ENCODE peak calls at places on chromosomes 11 and 22, in four cellular contexts. One of them, this sample, is unnamed.

GRCh38 chr11:130464289-130464812 is 15.9 kb downstream of the ADAMTS15 start:
- DNase-seq in activated effector memory CD4-positive, alpha-beta T cell treated with anti-CD3 and anti-CD28 coated beads, Interleukin-2, amount 50 U/mL, for 16 hours: no peak
- DNase-seq in sciatic nerve: no peak
- DNase-seq in iPS DF 6.9: no peak
- DNase-seq in this sample: no peak

GRCh38 chr22:48242461-48242864 is 1480.0 kb downstream of the TBC1D22A start:
- DNase-seq in activated effector memory CD4-positive, alpha-beta T cell treated with anti-CD3 and anti-CD28 coated beads, Interleukin-2, amount 50 U/mL, for 16 hours: no peak
- DNase-seq in sciatic nerve: peak
- DNase-seq in iPS DF 6.9: no peak
- DNase-seq in this sample: no peak

GRCh38 chr22:43050995-43051394 is 36.0 kb upstream of the PACSIN2 start:
- DNase-seq in activated effector memory CD4-positive, alpha-beta T cell treated with anti-CD3 and anti-CD28 coated beads, Interleukin-2, amount 50 U/mL, for 16 hours: no peak
- DNase-seq in sciatic nerve: no peak
- DNase-seq in iPS DF 6.9: peak
- DNase-seq in this sample: no peak

GRCh38 chr11:56782167-56782847 is 33.8 kb upstream of the OR9G4 start:
- DNase-seq in activated effector memory CD4-positive, alpha-beta T cell treated with anti-CD3 and anti-CD28 coated beads, Interleukin-2, amount 50 U/mL, for 16 hours: no peak
- DNase-seq in sciatic nerve: no peak
- DNase-seq in iPS DF 6.9: no peak
- DNase-seq in this sample: no peak

GRCh38 chr11:119999220-119999619 is 138.7 kb downstream of the TRIM29 start:
- DNase-seq in activated effector memory CD4-positive, alpha-beta T cell treated with anti-CD3 and anti-CD28 coated beads, Interleukin-2, amount 50 U/mL, for 16 hours: no peak
- DNase-seq in sciatic nerve: no peak
- DNase-seq in iPS DF 6.9: no peak
- DNase-seq in this sample: no peak

GRCh38 chr22:22364207-22364606 is 119.6 kb downstream of the VPREB1 start:
- DNase-seq in activated effector memory CD4-positive, alpha-beta T cell treated with anti-CD3 and anti-CD28 coated beads, Interleukin-2, amount 50 U/mL, for 16 hours: no peak
- DNase-seq in sciatic nerve: no peak
- DNase-seq in iPS DF 6.9: no peak
- DNase-seq in this sample: no peak

GRCh38 chr11:96105197-96105895 is 181.4 kb upstream of the MTMR2 start:
- DNase-seq in activated effector memory CD4-positive, alpha-beta T cell treated with anti-CD3 and anti-CD28 coated beads, Interleukin-2, amount 50 U/mL, for 16 hours: no peak
- DNase-seq in sciatic nerve: no peak
- DNase-seq in iPS DF 6.9: no peak
- DNase-seq in this sample: no peak

GRCh38 chr11:58592760-58593472 is 14.1 kb downstream of the ZFP91 start:
- DNase-seq in activated effector memory CD4-positive, alpha-beta T cell treated with anti-CD3 and anti-CD28 coated beads, Interleukin-2, amount 50 U/mL, for 16 hours: peak
- DNase-seq in sciatic nerve: no peak
- DNase-seq in iPS DF 6.9: no peak
- DNase-seq in this sample: no peak

GRCh38 chr22:44422742-44423370 is 75.2 kb downstream of the RTL6 start:
- DNase-seq in activated effector memory CD4-positive, alpha-beta T cell treated with anti-CD3 and anti-CD28 coated beads, Interleukin-2, amount 50 U/mL, for 16 hours: peak
- DNase-seq in sciatic nerve: peak
- DNase-seq in iPS DF 6.9: no peak
- DNase-seq in this sample: no peak

GRCh38 chr22:37088108-37088605 is 21.4 kb downstream of the TMPRSS6 start:
- DNase-seq in activated effector memory CD4-positive, alpha-beta T cell treated with anti-CD3 and anti-CD28 coated beads, Interleukin-2, amount 50 U/mL, for 16 hours: no peak
- DNase-seq in sciatic nerve: no peak
- DNase-seq in iPS DF 6.9: no peak
- DNase-seq in this sample: no peak

GRCh38 chr11:23540101-23540561 is 679.9 kb upstream of the CCDC179 start:
- DNase-seq in activated effector memory CD4-positive, alpha-beta T cell treated with anti-CD3 and anti-CD28 coated beads, Interleukin-2, amount 50 U/mL, for 16 hours: no peak
- DNase-seq in sciatic nerve: no peak
- DNase-seq in iPS DF 6.9: peak
- DNase-seq in this sample: peak

GRCh38 chr11:69944146-69944795 is 125.1 kb upstream of the FGF3 start:
- DNase-seq in activated effector memory CD4-positive, alpha-beta T cell treated with anti-CD3 and anti-CD28 coated beads, Interleukin-2, amount 50 U/mL, for 16 hours: no peak
- DNase-seq in sciatic nerve: no peak
- DNase-seq in iPS DF 6.9: no peak
- DNase-seq in this sample: no peak

GRCh38 chr11:17256512-17256911 is 20.0 kb upstream of the NUCB2 start:
- DNase-seq in activated effector memory CD4-positive, alpha-beta T cell treated with anti-CD3 and anti-CD28 coated beads, Interleukin-2, amount 50 U/mL, for 16 hours: no peak
- DNase-seq in sciatic nerve: no peak
- DNase-seq in iPS DF 6.9: no peak
- DNase-seq in this sample: no peak

GRCh38 chr11:116732740-116733385 is 39.9 kb downstream of the BUD13 start:
- DNase-seq in activated effector memory CD4-positive, alpha-beta T cell treated with anti-CD3 and anti-CD28 coated beads, Interleukin-2, amount 50 U/mL, for 16 hours: peak
- DNase-seq in sciatic nerve: peak
- DNase-seq in iPS DF 6.9: peak
- DNase-seq in this sample: no peak

GRCh38 chr22:47401976-47402770 is 639.7 kb downstream of the TBC1D22A start:
- DNase-seq in activated effector memory CD4-positive, alpha-beta T cell treated with anti-CD3 and anti-CD28 coated beads, Interleukin-2, amount 50 U/mL, for 16 hours: peak
- DNase-seq in sciatic nerve: no peak
- DNase-seq in iPS DF 6.9: no peak
- DNase-seq in this sample: no peak

GRCh38 chr11:17351510-17352176 is at the start of gene NCR3LG1:
- DNase-seq in activated effector memory CD4-positive, alpha-beta T cell treated with anti-CD3 and anti-CD28 coated beads, Interleukin-2, amount 50 U/mL, for 16 hours: peak
- DNase-seq in sciatic nerve: peak
- DNase-seq in iPS DF 6.9: no peak
- DNase-seq in this sample: peak

GRCh38 chr11:296206-296975 is 2.9 kb downstream of the IFITM5 start:
- DNase-seq in activated effector memory CD4-positive, alpha-beta T cell treated with anti-CD3 and anti-CD28 coated beads, Interleukin-2, amount 50 U/mL, for 16 hours: peak
- DNase-seq in sciatic nerve: peak
- DNase-seq in iPS DF 6.9: no peak
- DNase-seq in this sample: no peak

GRCh38 chr11:62124186-62125113 is 639 bp downstream of the INCENP start:
- DNase-seq in activated effector memory CD4-positive, alpha-beta T cell treated with anti-CD3 and anti-CD28 coated beads, Interleukin-2, amount 50 U/mL, for 16 hours: peak
- DNase-seq in sciatic nerve: no peak
- DNase-seq in iPS DF 6.9: no peak
- DNase-seq in this sample: no peak

GRCh38 chr11:40281055-40281580 is 1178.3 kb downstream of the LRRC4C start:
- DNase-seq in activated effector memory CD4-positive, alpha-beta T cell treated with anti-CD3 and anti-CD28 coated beads, Interleukin-2, amount 50 U/mL, for 16 hours: no peak
- DNase-seq in sciatic nerve: no peak
- DNase-seq in iPS DF 6.9: no peak
- DNase-seq in this sample: no peak

GRCh38 chr11:116860303-116860702 is 22.9 kb upstream of the APOA1 start:
- DNase-seq in activated effector memory CD4-positive, alpha-beta T cell treated with anti-CD3 and anti-CD28 coated beads, Interleukin-2, amount 50 U/mL, for 16 hours: no peak
- DNase-seq in sciatic nerve: no peak
- DNase-seq in iPS DF 6.9: no peak
- DNase-seq in this sample: no peak

This sample was measured in NCI-H187.